ENCODE peak calls at places on chromosomes 3 and 15, in four cellular contexts. O, I, H and N are unnamed samples.

GRCh38 chr3:43879166-43879565 is 188.4 kb downstream of the ABHD5 start:
- DNase-seq in O (no peak), I (peak; percentile 58), H (peak; percentile 23), N (no peak)

GRCh38 chr15:55108858-55109518 is 87.8 kb downstream of the RSL24D1 start:
- DNase-seq in O (peak; percentile 67), I (peak; percentile 36), H (peak; percentile 64), N (peak; percentile 54)

GRCh38 chr3:124639406-124640237 is 90.6 kb upstream of the UMPS start:
- DNase-seq in O (no peak), I (no peak), H (no peak), N (no peak)

GRCh38 chr3:129793356-129793755 is 100.2 kb downstream of the TMCC1 start:
- DNase-seq in O (no peak), I (no peak), H (no peak), N (no peak)

GRCh38 chr3:16808393-16809107 is 76.2 kb upstream of the PLCL2 start:
- DNase-seq in O (no peak), I (no peak), H (no peak), N (no peak)

GRCh38 chr3:22836131-22836530 is 367.0 kb upstream of the UBE2E2 start:
- DNase-seq in O (no peak), I (no peak), H (no peak), N (no peak)

GRCh38 chr3:153372326-153372725 is 210.3 kb downstream of the RAP2B start:
- DNase-seq in O (no peak), I (no peak), H (no peak), N (peak; percentile 58)

GRCh38 chr3:72953325-72953956 is 43.2 kb upstream of the PPP4R2 start:
- DNase-seq in O (no peak), I (no peak), H (no peak), N (peak; percentile 66)

GRCh38 chr3:72032435-72033118 is 247.6 kb upstream of the PROK2 start:
- DNase-seq in O (no peak), I (no peak), H (no peak), N (no peak)

GRCh38 chr15:33310481-33311311 is at the start of gene RYR3:
- DNase-seq in O (peak; percentile 81), I (no peak), H (no peak), N (no peak)

GRCh38 chr3:115853083-115853482 is 229.8 kb downstream of the GAP43 start:
- DNase-seq in O (no peak), I (no peak), H (no peak), N (no peak)

GRCh38 chr3:172626241-172626640 is 84.6 kb downstream of the NCEH1 start:
- DNase-seq in O (no peak), I (no peak), H (no peak), N (no peak)

GRCh38 chr15:42385206-42385979 is 26.1 kb downstream of the CAPN3 start:
- DNase-seq in O (no peak), I (peak; percentile 35), H (peak; percentile 41), N (no peak)
- H3K27ac ChIP-seq in O (no peak overlapping the region), I (no peak overlapping the region), H (no peak overlapping the region), N (no peak overlapping the region)

DNA sequence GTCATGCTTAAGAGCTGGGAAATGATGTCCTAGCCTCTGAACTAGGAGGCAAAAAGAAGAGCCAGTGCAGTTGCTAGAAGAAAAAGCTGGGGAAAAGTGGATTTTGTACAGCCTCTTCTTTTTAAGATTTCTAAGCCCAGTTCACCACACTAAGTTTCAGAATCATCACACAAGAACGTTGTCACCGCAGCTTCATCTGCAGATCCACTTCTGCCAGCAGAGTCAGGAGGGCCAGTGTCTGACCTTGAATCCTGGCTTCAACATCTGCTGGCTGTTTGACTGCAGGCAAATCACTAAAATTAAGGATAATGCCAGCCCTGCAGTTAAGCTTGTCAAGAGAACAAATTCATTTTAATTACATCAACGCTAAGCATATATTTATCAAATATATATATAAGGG is 36.2 kb downstream of the HDC start:
- DNase-seq in O (no peak), I (no peak), H (no peak), N (no peak)
- TF ChIP-seq CTCF in O (no peak), I (no peak), H (no peak), N (no peak)

DNA sequence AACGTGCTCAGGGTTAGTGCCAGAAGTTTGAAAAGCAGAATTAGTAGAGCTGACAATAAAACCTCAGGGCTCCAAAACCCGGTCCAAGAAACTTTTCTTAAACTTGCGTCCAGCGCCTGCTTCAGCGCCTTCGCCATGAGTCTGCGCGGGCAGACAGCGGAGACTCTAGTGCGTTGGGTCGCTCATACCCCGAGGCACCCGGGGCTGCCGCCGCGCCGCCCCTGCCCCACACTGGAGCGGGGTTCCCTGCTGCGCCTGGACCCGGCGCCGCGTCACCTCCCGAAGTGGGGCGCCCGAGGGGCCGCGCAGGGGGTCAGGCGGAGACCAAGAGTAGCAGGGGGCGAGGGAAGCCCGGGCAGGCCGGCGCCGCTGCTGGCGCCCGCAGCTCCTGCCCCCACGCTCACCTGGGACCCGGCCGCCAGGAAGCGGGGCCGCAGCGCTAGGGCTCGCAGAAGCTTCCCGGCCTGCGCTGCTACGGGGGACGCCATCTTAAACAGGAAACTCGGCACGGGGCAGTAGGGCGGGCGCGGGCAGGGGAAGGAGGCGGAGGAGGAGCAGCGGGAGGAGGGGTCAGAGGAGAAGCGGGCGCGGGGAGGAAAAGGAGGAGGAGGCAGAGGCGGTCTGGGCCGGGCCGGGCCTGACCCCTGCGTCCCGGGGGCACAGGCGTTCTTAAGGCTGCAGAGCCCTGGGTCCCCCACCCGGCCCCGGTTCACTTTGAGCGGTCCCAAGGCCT is at the start of gene SUCLG2:
- DNase-seq in O (peak; percentile 96), I (peak; percentile 39), H (peak; percentile 30), N (peak; percentile 95)
- TF ChIP-seq POLR2A in O (peak; percentile 40), I (peak; percentile 71), H (peak; percentile 68), N (peak; percentile 91)

DNA sequence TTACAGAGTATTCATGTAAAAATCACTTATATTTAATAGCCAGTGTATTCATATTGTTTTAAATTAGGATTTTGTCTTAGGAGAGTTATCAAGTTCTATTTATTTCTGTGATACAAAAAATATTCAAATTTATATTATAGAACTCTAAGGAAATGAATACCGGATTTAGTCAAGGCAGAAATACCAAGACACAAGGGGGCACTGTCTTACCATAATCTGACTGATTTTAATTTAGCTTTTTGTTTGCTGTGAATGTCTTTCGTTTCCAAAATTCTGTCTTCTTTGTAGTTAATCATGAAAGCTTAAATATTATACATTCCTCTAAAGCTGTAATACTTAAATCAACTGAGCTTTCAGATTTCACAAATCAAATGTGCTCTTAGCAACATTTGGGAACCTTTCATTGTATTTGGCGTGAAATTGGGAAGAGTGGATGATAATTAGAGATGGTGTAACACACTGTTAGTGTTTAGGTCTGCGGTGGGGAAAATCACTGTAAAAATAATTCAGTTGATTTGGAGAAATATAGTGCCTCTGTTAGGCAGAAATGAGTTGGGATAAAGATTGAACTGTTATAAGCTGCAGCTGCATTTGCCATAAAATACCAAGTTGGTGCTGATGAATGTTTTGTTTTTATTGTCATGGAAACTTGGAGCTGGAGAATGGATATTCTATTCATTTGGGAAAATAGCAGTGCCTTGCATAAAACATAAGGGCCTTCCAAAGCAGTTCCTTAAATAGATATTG is 228.1 kb downstream of the TCF12 start:
- DNase-seq in O (no peak), I (peak; percentile 8), H (peak; percentile 14), N (no peak)
- H3K27ac ChIP-seq in O (peak overlapping the region; percentile 12), I (no peak overlapping the region), H (no peak overlapping the region), N (no peak overlapping the region)

GRCh38 chr3:192042116-192042515 is 581.2 kb downstream of the PYDC2 start:
- DNase-seq in O (no peak), I (no peak), H (no peak), N (no peak)

GRCh38 chr3:192038726-192039125 is 577.8 kb downstream of the PYDC2 start:
- DNase-seq in O (no peak), I (no peak), H (no peak), N (no peak)

DNA sequence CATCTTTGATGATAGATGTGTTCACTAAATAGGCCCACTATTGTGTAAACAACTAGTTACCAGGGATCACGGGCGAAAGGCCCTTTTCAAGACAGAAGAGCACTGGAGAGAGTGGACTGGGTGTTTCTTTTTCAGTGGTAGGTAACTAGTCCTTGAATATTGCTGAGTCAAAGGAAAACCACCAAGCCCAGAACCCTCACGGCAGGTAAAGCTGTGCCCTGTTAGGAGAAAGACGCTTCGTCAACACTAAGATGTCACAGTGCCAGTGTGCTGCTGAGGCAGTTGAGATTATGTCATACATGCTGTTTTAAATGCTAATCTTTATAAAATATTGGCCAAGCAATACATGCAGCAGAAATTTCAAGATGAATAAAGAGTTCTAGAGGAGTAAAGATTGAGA is 578.6 kb downstream of the PYDC2 start:
- DNase-seq in O (no peak), I (no peak), H (no peak), N (no peak)
- TF ChIP-seq CTCF in O (no peak), I (no peak), H (no peak), N (no peak)

GRCh38 chr3:136819784-136820640 is 1.1 kb downstream of the SLC35G2 start:
- DNase-seq in O (peak; percentile 74), I (no peak), H (peak; percentile 17), N (peak; percentile 61)

GRCh38 chr3:136817448-136817847 is 1.5 kb upstream of the SLC35G2 start:
- DNase-seq in O (no peak), I (no peak), H (no peak), N (no peak)

GRCh38 chr3:136818851-136819783 is at the start of gene SLC35G2:
- DNase-seq in O (peak; percentile 69), I (no peak), H (peak; percentile 35), N (peak; percentile 57)

DNA sequence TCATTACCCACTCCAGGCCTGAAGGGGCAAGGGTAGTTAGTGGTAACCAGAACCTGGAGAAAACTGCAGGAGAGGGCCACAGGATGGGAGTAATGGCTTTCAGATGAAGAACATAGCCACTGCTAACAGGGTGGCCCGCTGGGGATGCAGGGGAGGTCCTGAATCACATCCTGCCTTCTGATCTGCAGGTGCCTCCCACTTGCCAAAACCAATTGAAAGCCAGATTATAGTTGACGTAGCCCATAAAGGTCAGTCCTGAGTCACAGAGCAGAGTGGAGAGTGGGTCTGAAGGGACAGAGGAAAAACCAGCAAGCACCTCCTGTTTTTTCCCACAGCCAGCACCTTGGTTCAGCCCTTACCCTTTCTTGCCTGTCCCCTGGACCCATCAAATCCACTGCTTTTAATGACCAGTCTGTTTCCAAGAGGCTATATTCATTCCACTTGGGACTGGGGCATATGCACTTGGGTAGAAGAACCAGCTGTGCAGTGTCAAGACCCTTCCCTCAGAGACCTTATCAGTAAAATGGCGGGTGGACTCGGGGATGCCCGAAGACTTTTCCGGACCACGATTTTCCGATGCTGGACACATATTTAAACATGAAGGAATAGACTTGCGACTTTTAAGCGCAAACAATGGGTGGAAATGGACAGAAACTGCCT is 605 bp upstream of the SLC35G2 start:
- DNase-seq in O (peak; percentile 69), I (peak; percentile 67), H (peak; percentile 71), N (no peak)
- TF ChIP-seq POLR2A in O (no peak), I (peak; percentile 44), H (peak; percentile 55), N (peak; percentile 37)

GRCh38 chr3:4303187-4304123 is at the start of gene SETMAR:
- DNase-seq in O (peak; percentile 97), I (peak; percentile 63), H (peak; percentile 86), N (peak; percentile 91)

GRCh38 chr3:4306860-4307259 is 3.7 kb downstream of the SETMAR start:
- DNase-seq in O (no peak), I (no peak), H (no peak), N (no peak)

GRCh38 chr3:4306091-4306490 is 2.9 kb downstream of the SETMAR start:
- DNase-seq in O (no peak), I (no peak), H (no peak), N (no peak)

GRCh38 chr3:4297486-4297885 is 5.7 kb upstream of the SETMAR start:
- DNase-seq in O (no peak), I (no peak), H (no peak), N (no peak)

GRCh38 chr3:4302747-4303146 is 422 bp upstream of the SETMAR start:
- DNase-seq in O (peak; percentile 65), I (no peak), H (no peak), N (no peak)
- H3K27ac ChIP-seq in O (peak overlapping the region; percentile 96), I (peak overlapping the region; percentile 88), H (peak overlapping the region; percentile 97), N (no peak overlapping the region)